ENCODE peak calls at places on chromosome 4, in four cellular contexts. O is OCI-LY7, V is neural progenitor cell, W is GM12878. A is an unnamed sample. For H3K4me1, the result is how much of the 10 kb centered on the place peaks cover.

GRCh38 chr4:32985256-32985655 is 2265.1 kb downstream of the PCDH7 start:
- DNase-seq in W (no peak), O (no peak), V (no peak), A (no peak)

GRCh38 chr4:112147697-112148096 is 2.4 kb downstream of the FAM241A start:
- DNase-seq in V (no peak), W (no peak), O (no peak), A (no peak)

GRCh38 chr4:160127211-160127610 is 1024.3 kb downstream of the RAPGEF2 start:
- DNase-seq in W (no peak), V (no peak), O (no peak), A (no peak)

GRCh38 chr4:5711479-5712184 is 631 bp downstream of the EVC start:
- DNase-seq in W (no peak), O (no peak), V (no peak), A (no peak)

GRCh38 chr4:2135083-2135482 is 76.0 kb downstream of the NAT8L start:
- DNase-seq in W (no peak), O (no peak), V (no peak), A (peak)

GRCh38 chr4:133982533-133983224 is 218.9 kb downstream of the PABPC4L start:
- DNase-seq in W (no peak), O (no peak), V (no peak), A (no peak)

GRCh38 chr4:137451150-137451850 is 81.0 kb downstream of the PCDH18 start:
- DNase-seq in V (no peak), O (no peak), W (no peak), A (no peak)

GRCh38 chr4:74632634-74633033 is 161.7 kb downstream of the BTC start:
- DNase-seq in W (no peak), O (no peak), V (no peak), A (peak)

GRCh38 chr4:111506706-111507105 is 638.5 kb upstream of the FAM241A start:
- DNase-seq in W (no peak), O (no peak), V (no peak), A (no peak)

GRCh38 chr4:22500831-22501714 is 14.8 kb downstream of the ADGRA3 start:
- DNase-seq in V (no peak), O (no peak), W (peak), A (no peak)

GRCh38 chr4:139710073-139710472 is 44.5 kb downstream of the MGST2 start:
- DNase-seq in O (no peak), V (no peak), W (no peak), A (no peak)

GRCh38 chr4:23737571-23737970 is 152.3 kb downstream of the PPARGC1A start:
- DNase-seq in W (no peak), V (no peak), O (no peak), A (no peak)

GRCh38 chr4:22238742-22239141 is 277.1 kb downstream of the ADGRA3 start:
- DNase-seq in V (peak), O (no peak), W (no peak), A (no peak)

GRCh38 chr4:41268024-41268423 is 11.3 kb downstream of the UCHL1 start:
- DNase-seq in V (no peak), W (no peak), O (no peak), A (no peak)

GRCh38 chr4:53865031-53865430 is 199.4 kb downstream of the CHIC2 start:
- DNase-seq in W (no peak), O (no peak), V (no peak), A (no peak)
- H2AFZ ChIP-seq in W (no peak), O (no peak), V (no peak), A (no peak)

GRCh38 chr4:10579700-10580099 is 104.9 kb downstream of the CLNK start:
- DNase-seq in W (no peak), V (no peak), O (no peak), A (no peak)

GRCh38 chr4:10577018-10577417 is 107.5 kb downstream of the CLNK start:
- DNase-seq in V (no peak), W (no peak), O (peak), A (no peak)

GRCh38 chr4:10577495-10577894 is 107.1 kb downstream of the CLNK start:
- DNase-seq in O (no peak), V (no peak), W (no peak), A (no peak)

GRCh38 chr4:10576236-10576635 is 108.3 kb downstream of the CLNK start:
- DNase-seq in W (no peak), O (no peak), V (no peak), A (no peak)

DNA sequence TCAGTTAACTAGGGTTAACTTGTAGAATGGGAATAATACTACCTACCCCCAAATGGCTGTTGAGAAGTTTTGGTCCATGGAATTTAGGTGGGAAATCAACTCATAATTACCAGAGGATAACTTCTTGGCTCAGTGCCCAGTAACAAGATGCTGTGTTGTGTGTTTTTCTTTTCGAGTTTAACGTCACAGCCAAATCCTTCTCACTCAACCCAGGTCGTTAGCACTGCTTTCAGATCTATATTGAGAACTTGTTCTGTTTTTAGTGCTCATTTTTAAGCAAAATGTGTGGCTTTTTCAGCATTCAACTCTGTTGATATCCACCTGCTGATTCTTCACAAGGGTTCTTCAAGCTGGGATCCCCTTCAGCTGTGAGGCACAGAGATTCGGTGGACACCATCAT is 106.5 kb downstream of the CLNK start:
- DNase-seq in W (peak), V (no peak), O (peak), A (no peak)
- H3K4me2 ChIP-seq in W (no peak), V (no peak), O (peak), A (no peak)

DNA sequence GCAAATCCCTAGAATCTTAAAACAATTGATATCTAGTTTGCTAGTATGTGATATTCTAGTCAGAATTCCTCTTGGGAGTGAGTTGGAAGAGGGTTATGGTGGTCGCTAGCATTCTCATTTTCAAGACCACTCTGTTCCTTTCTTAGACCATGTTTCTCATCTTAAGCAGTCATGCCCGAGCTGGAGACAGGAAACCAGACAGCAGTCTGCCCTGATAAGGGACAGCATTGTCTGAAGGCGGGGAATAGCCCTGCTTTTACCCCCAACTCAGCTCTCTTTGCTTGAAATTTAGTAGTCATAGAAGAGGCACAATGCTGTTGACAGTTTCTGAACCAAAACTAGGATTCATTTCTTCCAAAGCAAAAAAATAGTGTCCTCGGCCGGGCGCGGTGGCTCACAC is 5.2 kb downstream of the KLF3 start:
- DNase-seq in W (no peak), V (no peak), O (no peak), A (no peak)
- H3K4me1 ChIP-seq in W (under half), V (half or more), O (under half), A (under half)

DNA sequence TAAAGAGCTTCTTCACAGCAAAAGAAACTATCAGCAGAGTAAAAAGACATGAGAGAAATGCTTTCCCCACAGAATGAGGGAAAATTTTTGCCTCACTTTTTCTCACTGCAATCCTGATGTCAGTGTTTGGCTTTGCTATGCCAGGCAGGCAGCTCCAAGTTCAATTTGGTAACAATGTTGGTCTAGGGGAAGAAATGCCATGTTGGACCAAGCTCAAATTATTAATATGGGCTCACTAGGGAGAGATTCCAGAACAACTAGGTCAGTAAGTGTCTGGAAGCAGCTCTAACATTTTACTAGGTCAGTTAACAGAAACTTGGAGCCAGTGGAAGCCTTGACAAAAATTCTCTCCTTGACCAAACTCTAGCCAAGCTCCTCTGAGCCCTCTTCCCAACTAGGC is 95.4 kb downstream of the NAF1 start:
- DNase-seq in V (no peak), O (no peak), W (no peak), A (no peak)
- H2AFZ ChIP-seq in V (no peak), O (no peak), W (no peak), A (no peak)

GRCh38 chr4:153519677-153520076 is 53.5 kb downstream of the TMEM131L start:
- DNase-seq in O (no peak), W (no peak), V (no peak), A (no peak)
- H3K4me2 ChIP-seq in O (peak), W (peak), V (no peak), A (peak)

GRCh38 chr4:183175631-183176232 is 76.7 kb downstream of the WWC2 start:
- DNase-seq in W (no peak), V (no peak), O (no peak), A (no peak)

GRCh38 chr4:183170894-183171293 is 71.8 kb downstream of the WWC2 start:
- DNase-seq in O (no peak), W (no peak), V (no peak), A (no peak)

GRCh38 chr4:183171484-183172267 is 72.6 kb downstream of the WWC2 start:
- DNase-seq in W (no peak), O (no peak), V (no peak), A (no peak)

GRCh38 chr4:183173580-183174526 is 74.8 kb downstream of the WWC2 start:
- DNase-seq in O (no peak), W (no peak), V (peak), A (no peak)

DNA sequence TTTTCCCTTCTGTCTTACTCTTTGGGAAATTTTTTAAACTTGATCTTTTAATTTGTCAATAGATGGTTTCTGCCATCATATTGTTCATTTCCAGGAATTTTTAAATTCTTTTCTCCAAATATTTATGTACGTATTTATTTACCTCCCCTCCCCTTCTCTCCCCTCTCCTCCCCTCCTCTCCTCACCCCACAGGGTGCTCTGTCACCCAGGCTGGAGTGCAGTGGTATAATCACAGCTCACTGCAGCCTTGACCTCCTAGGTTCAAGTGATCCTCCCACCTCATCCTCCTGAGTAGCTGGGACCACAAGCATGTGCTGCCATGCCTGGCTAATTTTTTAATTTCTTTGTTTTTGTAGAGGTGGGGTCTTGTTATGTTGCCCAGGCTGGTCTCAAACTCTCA is 73.8 kb downstream of the WWC2 start:
- DNase-seq in W (no peak), O (no peak), V (no peak), A (no peak)
- H3K4me1 ChIP-seq in W (under half), O (under half), V (under half), A (under half)

GRCh38 chr4:103074598-103075434 is 1.7 kb downstream of the SLC9B2 start:
- DNase-seq in O (peak), V (no peak), W (peak), A (no peak)

GRCh38 chr4:103079621-103080020 is 3.1 kb upstream of the SLC9B2 start:
- DNase-seq in O (no peak), W (no peak), V (no peak), A (no peak)

GRCh38 chr4:103075435-103075893 is 1.1 kb downstream of the SLC9B2 start:
- DNase-seq in V (no peak), O (no peak), W (no peak), A (no peak)

GRCh38 chr4:103075894-103076776 is at the start of gene SLC9B2:
- DNase-seq in W (no peak), V (peak), O (peak), A (peak)

GRCh38 chr4:103076777-103077347 is 301 bp upstream of the SLC9B2 start:
- DNase-seq in V (peak), W (no peak), O (peak), A (no peak)
- H2AFZ ChIP-seq in V (peak), W (peak), O (peak), A (peak)

GRCh38 chr4:81573817-81574216 is 102.1 kb upstream of the RASGEF1B start:
- DNase-seq in V (no peak), W (no peak), O (no peak), A (no peak)
- H3K4me2 ChIP-seq in V (no peak), W (no peak), O (no peak), A (no peak)